ENCODE peak calls at places on chromosomes 5 and 9, in four cellular contexts. One of them, this sample, is unnamed.
A peak's percentile ranks its signal among the peaks of the same experiment; 100 is the strongest.

GRCh38 chr9:121192959-121193645 is 8.6 kb downstream of the RAB14 start:
- DNase-seq in IMR-90: peak; percentile 36
- DNase-seq in H9: no peak
- DNase-seq in H1: no peak
- DNase-seq in this sample: peak; percentile 25

GRCh38 chr9:125513634-125514413 is 193.2 kb downstream of the MAPKAP1 start:
- DNase-seq in IMR-90: peak; percentile 81
- DNase-seq in H9: no peak
- DNase-seq in H1: no peak
- DNase-seq in this sample: no peak

GRCh38 chr5:172743112-172743959 is 27.7 kb downstream of the DUSP1 start:
- DNase-seq in IMR-90: no peak
- DNase-seq in H9: no peak
- DNase-seq in H1: no peak
- DNase-seq in this sample: no peak

GRCh38 chr9:125515281-125515680 is 191.7 kb downstream of the MAPKAP1 start:
- DNase-seq in IMR-90: no peak
- DNase-seq in H9: no peak
- DNase-seq in H1: no peak
- DNase-seq in this sample: peak; percentile 93

GRCh38 chr5:156824800-156825199 is 25.3 kb upstream of the PPP1R2B start:
- DNase-seq in IMR-90: peak; percentile 58
- DNase-seq in H9: peak; percentile 45
- DNase-seq in H1: no peak
- DNase-seq in this sample: peak; percentile 80

GRCh38 chr5:158013939-158014338 is 155.0 kb upstream of the CLINT1 start:
- DNase-seq in IMR-90: peak; percentile 12
- DNase-seq in H9: peak; percentile 75
- DNase-seq in H1: peak; percentile 55
- DNase-seq in this sample: peak; percentile 89

GRCh38 chr5:76813982-76814562 is 4.8 kb upstream of the F2RL1 start:
- DNase-seq in IMR-90: peak; percentile 98
- DNase-seq in H9: no peak
- DNase-seq in H1: no peak
- DNase-seq in this sample: peak; percentile 52

GRCh38 chr9:20023237-20023928 is 234.5 kb upstream of the SLC24A2 start:
- DNase-seq in IMR-90: no peak
- DNase-seq in H9: no peak
- DNase-seq in H1: no peak
- DNase-seq in this sample: no peak

GRCh38 chr9:91197232-91198181 is 164.2 kb downstream of the AUH start:
- DNase-seq in IMR-90: peak; percentile 98
- DNase-seq in H9: no peak
- DNase-seq in H1: no peak
- DNase-seq in this sample: peak; percentile 37

GRCh38 chr9:77968506-77968905 is 63.1 kb downstream of the GNAQ start:
- DNase-seq in IMR-90: no peak
- DNase-seq in H9: no peak
- DNase-seq in H1: no peak
- DNase-seq in this sample: no peak
- H3K56ac ChIP-seq in IMR-90: no peak overlapping the region
- H3K56ac ChIP-seq in H9: no peak overlapping the region
- H3K56ac ChIP-seq in H1: no peak overlapping the region
- H3K56ac ChIP-seq in this sample: no peak overlapping the region

GRCh38 chr5:111486055-111486454 is 26.3 kb downstream of the STARD4 start:
- DNase-seq in IMR-90: no peak
- DNase-seq in H9: no peak
- DNase-seq in H1: no peak
- DNase-seq in this sample: no peak
- H4K8ac ChIP-seq in IMR-90: peak overlapping the region; percentile 49
- H4K8ac ChIP-seq in H9: no peak overlapping the region
- H4K8ac ChIP-seq in H1: no peak overlapping the region
- H4K8ac ChIP-seq in this sample: no peak overlapping the region

GRCh38 chr5:149011731-149012130 is 51.1 kb downstream of the SH3TC2 start:
- DNase-seq in IMR-90: no peak
- DNase-seq in H9: no peak
- DNase-seq in H1: no peak
- DNase-seq in this sample: no peak
- H3K4ac ChIP-seq in IMR-90: no peak overlapping the region
- H3K4ac ChIP-seq in H9: no peak overlapping the region
- H3K4ac ChIP-seq in H1: no peak overlapping the region
- H3K4ac ChIP-seq in this sample: no peak overlapping the region

GRCh38 chr9:135480071-135480941 is 724 bp downstream of the PPP1R26 start:
- DNase-seq in IMR-90: peak; percentile 20
- DNase-seq in H9: peak; percentile 54
- DNase-seq in H1: peak; percentile 69
- DNase-seq in this sample: peak; percentile 75

GRCh38 chr9:135478191-135478590 is 1.4 kb upstream of the PPP1R26 start:
- DNase-seq in IMR-90: no peak
- DNase-seq in H9: peak; percentile 24
- DNase-seq in H1: no peak
- DNase-seq in this sample: no peak

GRCh38 chr9:135480942-135481315 is 1.3 kb downstream of the PPP1R26 start:
- DNase-seq in IMR-90: no peak
- DNase-seq in H9: no peak
- DNase-seq in H1: no peak
- DNase-seq in this sample: no peak

GRCh38 chr9:135479469-135480052 is at the start of gene PPP1R26:
- DNase-seq in IMR-90: no peak
- DNase-seq in H9: no peak
- DNase-seq in H1: no peak
- DNase-seq in this sample: no peak

GRCh38 chr9:135478858-135479468 is 619 bp upstream of the PPP1R26 start:
- DNase-seq in IMR-90: no peak
- DNase-seq in H9: peak; percentile 54
- DNase-seq in H1: peak; percentile 64
- DNase-seq in this sample: peak; percentile 45
- H3K56ac ChIP-seq in IMR-90: no peak overlapping the region
- H3K56ac ChIP-seq in H9: no peak overlapping the region
- H3K56ac ChIP-seq in H1: peak overlapping the region; percentile 25
- H3K56ac ChIP-seq in this sample: peak overlapping the region; percentile 67

GRCh38 chr5:170874017-170874416 is 12.2 kb downstream of the RANBP17 start:
- DNase-seq in IMR-90: no peak
- DNase-seq in H9: no peak
- DNase-seq in H1: no peak
- DNase-seq in this sample: no peak
- H4K8ac ChIP-seq in IMR-90: no peak overlapping the region
- H4K8ac ChIP-seq in H9: no peak overlapping the region
- H4K8ac ChIP-seq in H1: no peak overlapping the region
- H4K8ac ChIP-seq in this sample: no peak overlapping the region

DNA sequence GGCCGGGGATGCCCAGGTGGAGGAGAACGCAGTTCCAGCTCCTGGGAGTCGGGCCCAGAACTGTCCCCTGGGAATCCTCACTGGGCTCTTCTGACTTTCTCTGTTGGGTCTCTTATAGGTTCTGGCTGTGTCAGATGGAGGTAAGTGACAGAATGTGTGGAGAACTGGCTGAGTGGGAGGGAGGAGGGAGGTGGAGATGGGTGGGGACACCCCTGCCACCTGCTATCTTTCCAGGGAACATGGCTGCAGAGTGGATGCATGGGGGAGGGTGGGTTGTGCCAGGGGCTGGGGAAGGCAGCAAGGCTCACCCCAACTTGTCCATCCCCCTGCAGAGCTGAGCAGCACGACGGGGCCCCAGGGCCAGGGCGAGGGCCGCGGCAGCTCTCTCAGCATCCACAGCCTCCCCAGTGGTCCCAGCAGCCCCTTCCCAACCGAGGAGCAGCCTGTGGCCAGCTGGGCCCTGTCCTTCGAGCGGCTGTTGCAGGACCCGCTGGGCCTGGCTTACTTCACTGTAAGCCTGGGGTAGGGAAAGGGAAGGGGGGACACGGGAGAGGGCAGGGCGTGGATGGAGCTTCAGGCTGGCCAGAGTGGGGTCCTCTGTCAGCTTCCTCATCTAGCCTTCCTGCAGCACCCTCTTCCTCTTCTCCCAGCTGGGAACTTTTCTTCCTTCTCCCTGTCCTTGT is 8.3 kb downstream of the RGS14 start:
- DNase-seq in IMR-90: no peak
- DNase-seq in H9: no peak
- DNase-seq in H1: no peak
- DNase-seq in this sample: no peak
- H3K4ac ChIP-seq in IMR-90: peak overlapping the region; percentile 88
- H3K4ac ChIP-seq in H9: no peak overlapping the region
- H3K4ac ChIP-seq in H1: peak overlapping the region; percentile 99
- H3K4ac ChIP-seq in this sample: no peak overlapping the region

DNA sequence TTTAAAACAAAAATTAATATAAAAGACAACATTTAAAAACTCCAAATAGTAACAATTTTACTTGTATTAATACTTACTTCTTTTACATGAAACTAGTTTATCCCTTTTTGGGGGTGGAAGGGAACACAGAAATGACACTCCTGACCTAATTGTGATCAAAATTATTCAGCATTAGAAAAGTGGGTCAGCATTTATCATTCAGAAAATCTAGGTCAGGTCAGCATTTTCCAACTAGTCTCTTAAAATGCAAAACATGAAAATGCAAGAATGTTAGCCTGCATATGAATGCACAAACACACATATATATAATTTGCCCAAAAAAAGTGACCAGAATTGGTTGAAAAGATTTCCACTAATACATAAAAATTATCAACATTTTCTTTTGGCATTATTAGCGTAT is 5.9 kb downstream of the TMEM167A start:
- DNase-seq in IMR-90: no peak
- DNase-seq in H9: no peak
- DNase-seq in H1: no peak
- DNase-seq in this sample: no peak
- H3K56ac ChIP-seq in IMR-90: no peak overlapping the region
- H3K56ac ChIP-seq in H9: no peak overlapping the region
- H3K56ac ChIP-seq in H1: no peak overlapping the region
- H3K56ac ChIP-seq in this sample: no peak overlapping the region

GRCh38 chr5:124440471-124440870 is 306.0 kb downstream of the ZNF608 start:
- DNase-seq in IMR-90: no peak
- DNase-seq in H9: no peak
- DNase-seq in H1: no peak
- DNase-seq in this sample: no peak

GRCh38 chr5:124439609-124440008 is 306.8 kb downstream of the ZNF608 start:
- DNase-seq in IMR-90: no peak
- DNase-seq in H9: no peak
- DNase-seq in H1: no peak
- DNase-seq in this sample: no peak

GRCh38 chr5:124433170-124433569 is 313.3 kb downstream of the ZNF608 start:
- DNase-seq in IMR-90: no peak
- DNase-seq in H9: no peak
- DNase-seq in H1: no peak
- DNase-seq in this sample: no peak

GRCh38 chr5:124436294-124436693 is 310.1 kb downstream of the ZNF608 start:
- DNase-seq in IMR-90: peak; percentile 75
- DNase-seq in H9: no peak
- DNase-seq in H1: no peak
- DNase-seq in this sample: no peak

DNA sequence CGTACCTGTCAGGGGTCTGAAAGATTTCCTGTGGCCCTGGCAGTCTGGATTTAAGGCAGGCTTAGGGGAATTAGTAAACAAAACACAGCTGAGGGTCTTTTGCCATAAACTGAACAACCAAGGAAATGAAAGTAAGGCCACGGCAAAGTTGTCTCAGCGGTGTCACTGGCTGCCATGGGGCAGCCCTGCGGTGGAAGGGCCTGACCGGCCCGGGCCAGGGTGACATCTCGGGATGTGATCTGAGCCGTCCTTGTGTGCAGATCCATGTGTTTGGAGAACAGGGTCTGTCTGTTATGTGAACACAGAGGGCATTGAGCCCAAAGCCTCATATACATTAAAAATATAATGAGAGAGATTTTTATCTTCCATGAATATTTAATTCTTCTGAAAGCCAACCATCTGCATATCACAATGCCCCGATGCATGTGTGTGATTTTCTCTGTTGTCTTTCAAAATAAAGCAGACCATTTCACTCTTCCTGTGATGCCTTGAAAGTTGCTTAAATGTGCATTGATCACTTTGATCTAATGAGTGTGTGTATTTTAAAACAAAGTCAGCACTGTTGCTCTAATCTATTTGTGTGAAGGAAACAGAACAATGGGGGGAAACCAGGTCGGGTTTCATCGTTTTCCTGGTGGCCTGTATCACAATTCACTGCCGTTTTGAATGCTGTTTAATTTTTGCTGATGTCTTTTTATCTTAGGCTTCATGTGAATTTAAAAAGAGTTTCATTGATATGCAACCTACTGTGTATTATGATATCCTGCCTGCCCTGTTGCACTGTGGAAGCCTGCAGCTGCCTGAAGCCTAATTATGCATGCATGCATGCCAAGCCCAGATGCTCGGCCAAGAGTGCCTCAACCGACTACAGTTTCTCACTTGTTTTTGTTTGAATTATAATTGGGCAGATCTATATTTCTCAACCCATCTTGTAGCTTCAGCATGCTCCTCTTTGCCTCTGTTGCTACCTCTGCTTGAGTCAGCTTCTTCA is 307.8 kb downstream of the ZNF608 start:
- DNase-seq in IMR-90: no peak
- DNase-seq in H9: peak; percentile 56
- DNase-seq in H1: no peak
- DNase-seq in this sample: peak; percentile 27
- H4K8ac ChIP-seq in IMR-90: no peak overlapping the region
- H4K8ac ChIP-seq in H9: no peak overlapping the region
- H4K8ac ChIP-seq in H1: no peak overlapping the region
- H4K8ac ChIP-seq in this sample: no peak overlapping the region

DNA sequence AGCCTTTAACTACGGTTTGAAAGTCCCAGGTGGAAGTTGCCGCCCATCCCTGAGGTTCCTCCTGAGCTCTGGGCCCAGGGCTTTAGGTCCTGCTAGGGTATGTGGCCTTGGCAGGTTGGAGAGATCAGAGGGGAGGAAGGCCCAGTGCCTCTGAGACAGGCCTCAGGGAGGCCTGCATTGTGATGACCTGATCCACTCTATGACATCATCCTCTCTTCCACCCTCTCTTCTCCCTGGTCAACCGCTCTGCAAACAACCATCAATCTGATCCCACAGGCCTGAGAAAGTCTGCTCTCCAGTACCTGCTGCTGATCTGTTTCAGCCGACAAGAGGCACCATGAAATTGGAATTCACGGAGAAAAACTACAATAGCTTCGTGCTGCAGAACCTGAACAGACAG is at the start of gene CCIN:
- DNase-seq in IMR-90: no peak
- DNase-seq in H9: no peak
- DNase-seq in H1: no peak
- DNase-seq in this sample: peak; percentile 19
- H3K4ac ChIP-seq in IMR-90: no peak within 1 kb of the TSS
- H3K4ac ChIP-seq in H9: no peak within 1 kb of the TSS
- H3K4ac ChIP-seq in H1: no peak within 1 kb of the TSS
- H3K4ac ChIP-seq in this sample: no peak within 1 kb of the TSS